ENCODE peak calls at places on chromosomes 5 and 9, in seven cellular contexts. S is naive thymus-derived CD8-positive, alpha-beta T cell; R is left kidney; V is NCI-H524; A is HS-27A; Q is fibroblast of mammary gland; N is GM03348. I is an unnamed sample.

GRCh38 chr5:176812269-176813259 is 2.2 kb downstream of the UNC5A start:
- DNase-seq in S (no peak), R (peak; percentile 74), V (peak; percentile 50), A (no peak), Q (peak; percentile 14), N (peak; percentile 79), I (no peak)

GRCh38 chr9:92661761-92662160 is 8.2 kb downstream of the IPPK start:
- DNase-seq in S (no peak), R (no peak), V (no peak), A (no peak), Q (no peak), N (no peak), I (no peak)

GRCh38 chr9:135499326-135500070 is 984 bp upstream of the MRPS2 start:
- DNase-seq in S (peak; percentile 81), R (peak; percentile 97), V (peak; percentile 86), A (no peak), Q (peak; percentile 82), N (peak; percentile 96), I (peak; percentile 51)

GRCh38 chr5:78886650-78887230 is 98.4 kb downstream of the ARSB start:
- DNase-seq in S (no peak), R (no peak), V (no peak), A (no peak), Q (peak; percentile 33), N (peak; percentile 30), I (no peak)

GRCh38 chr5:368162-369084 is 46.9 kb downstream of the AHRR start:
- DNase-seq in S (peak; percentile 15), R (no peak), V (no peak), A (peak; percentile 83), Q (peak; percentile 72), N (no peak), I (no peak)

GRCh38 chr9:97531750-97532383 is 30.4 kb downstream of the TMOD1 start:
- DNase-seq in S (no peak), R (peak; percentile 60), V (no peak), A (no peak), Q (no peak), N (no peak), I (no peak)

GRCh38 chr5:88660947-88661869 is 221.8 kb downstream of the MEF2C start:
- DNase-seq in S (no peak), R (peak; percentile 97), V (peak; percentile 94), A (peak; percentile 34), Q (peak; percentile 61), N (peak; percentile 93), I (no peak)

GRCh38 chr5:31156761-31157160 is 36.7 kb upstream of the CDH6 start:
- DNase-seq in S (no peak), R (no peak), V (no peak), A (no peak), Q (no peak), N (no peak), I (no peak)

GRCh38 chr9:98101868-98102273 is 17.2 kb downstream of the TRIM14 start:
- DNase-seq in S (peak; percentile 78), R (peak; percentile 53), V (no peak), A (no peak), Q (no peak), N (no peak), I (no peak)

GRCh38 chr9:88773627-88774244 is 217.5 kb upstream of the S1PR3 start:
- DNase-seq in S (no peak), R (peak; percentile 60), V (no peak), A (no peak), Q (peak; percentile 58), N (no peak), I (no peak)

GRCh38 chr5:170342153-170342552 is 44.6 kb upstream of the LCP2 start:
- DNase-seq in S (no peak), R (no peak), V (no peak), A (no peak), Q (no peak), N (no peak), I (no peak)

GRCh38 chr5:164350236-164350635 is 844.8 kb downstream of the MAT2B start:
- DNase-seq in S (no peak), R (no peak), V (no peak), A (no peak), Q (no peak), N (no peak), I (no peak)

GRCh38 chr9:120643096-120643495 is 63.1 kb upstream of the CDK5RAP2 start:
- DNase-seq in S (no peak), R (no peak), V (no peak), A (no peak), Q (no peak), N (no peak), I (no peak)

GRCh38 chr9:133449760-133450159 is 10.0 kb upstream of the CACFD1 start:
- DNase-seq in S (no peak), R (no peak), V (no peak), A (no peak), Q (no peak), N (no peak), I (no peak)

GRCh38 chr5:91101777-91102379 is 281.2 kb downstream of the ARRDC3 start:
- DNase-seq in S (peak; percentile 37), R (peak; percentile 85), V (peak; percentile 47), A (no peak), Q (peak; percentile 86), N (peak; percentile 88), I (peak; percentile 66)

GRCh38 chr5:74281191-74281590 is 359.3 kb downstream of the ENC1 start:
- DNase-seq in S (no peak), R (no peak), V (peak; percentile 75), A (no peak), Q (no peak), N (no peak), I (peak; percentile 61)

GRCh38 chr5:9869616-9870288 is 239.6 kb upstream of the TAS2R1 start:
- DNase-seq in S (no peak), R (no peak), V (no peak), A (peak; percentile 33), Q (peak; percentile 77), N (peak; percentile 42), I (no peak)

GRCh38 chr9:20684865-20685696 is 1.0 kb downstream of the FOCAD start:
- DNase-seq in S (no peak), R (no peak), V (no peak), A (peak; percentile 14), Q (peak; percentile 87), N (peak; percentile 45), I (peak; percentile 10)

GRCh38 chr5:150645070-150645700 is 4.7 kb downstream of the SYNPO start:
- DNase-seq in S (no peak), R (peak; percentile 80), V (peak; percentile 31), A (peak; percentile 65), Q (peak; percentile 93), N (peak; percentile 84), I (no peak)

GRCh38 chr5:74630387-74631087 is 10.0 kb downstream of the ENC1 start:
- DNase-seq in S (no peak), R (no peak), V (no peak), A (no peak), Q (peak; percentile 90), N (peak; percentile 70), I (no peak)

GRCh38 chr9:70389188-70389587 is 25.3 kb downstream of the KLF9 start:
- DNase-seq in S (no peak), R (no peak), V (no peak), A (no peak), Q (no peak), N (no peak), I (no peak)

GRCh38 chr9:119026120-119026519 is 343.1 kb downstream of the BRINP1 start:
- DNase-seq in S (no peak), R (no peak), V (peak; percentile 83), A (no peak), Q (peak; percentile 60), N (peak; percentile 67), I (peak; percentile 95)